ENCODE peak calls at places on chromosomes 6 and 20, in seven cellular contexts. One of them, this sample, is unnamed.
A peak's percentile ranks its signal among the peaks of the same experiment; 100 is the strongest.

GRCh38 chr20:45783656-45784294 is 7.9 kb downstream of the WFDC3 start:
- DNase-seq in foreskin fibroblast: no peak
- DNase-seq in GM10248: no peak
- DNase-seq in H9: no peak
- DNase-seq in tibial nerve: no peak
- DNase-seq in GM13977: no peak
- DNase-seq in PC-3: peak; percentile 66
- DNase-seq in this sample: no peak

GRCh38 chr20:973785-974194 is 28.3 kb downstream of the RSPO4 start:
- DNase-seq in GM10248: peak; percentile 72
- DNase-seq in H9: peak; percentile 66
- DNase-seq in GM13977: peak; percentile 77
- DNase-seq in foreskin fibroblast: peak; percentile 40
- DNase-seq in tibial nerve: no peak
- DNase-seq in PC-3: peak; percentile 51
- DNase-seq in this sample: peak; percentile 76

GRCh38 chr6:143329323-143329722 is 121.2 kb downstream of the ADAT2 start:
- DNase-seq in GM10248: no peak
- DNase-seq in H9: no peak
- DNase-seq in tibial nerve: no peak
- DNase-seq in PC-3: peak; percentile 52
- DNase-seq in foreskin fibroblast: no peak
- DNase-seq in GM13977: no peak
- DNase-seq in this sample: no peak

GRCh38 chr20:46581386-46581785 is 30.9 kb upstream of the OCSTAMP start:
- DNase-seq in PC-3: no peak
- DNase-seq in GM13977: no peak
- DNase-seq in foreskin fibroblast: no peak
- DNase-seq in tibial nerve: no peak
- DNase-seq in GM10248: no peak
- DNase-seq in H9: no peak
- DNase-seq in this sample: no peak

GRCh38 chr6:117303323-117303722 is 38.0 kb downstream of the VGLL2 start:
- DNase-seq in GM10248: no peak
- DNase-seq in foreskin fibroblast: no peak
- DNase-seq in tibial nerve: no peak
- DNase-seq in GM13977: no peak
- DNase-seq in PC-3: no peak
- DNase-seq in H9: no peak
- DNase-seq in this sample: no peak

GRCh38 chr6:166222631-166223030 is 55.0 kb upstream of the TBXT start:
- DNase-seq in GM10248: peak; percentile 3
- DNase-seq in H9: no peak
- DNase-seq in tibial nerve: no peak
- DNase-seq in foreskin fibroblast: no peak
- DNase-seq in GM13977: no peak
- DNase-seq in PC-3: no peak
- DNase-seq in this sample: no peak

GRCh38 chr6:137126875-137127485 is 46.5 kb downstream of the IL22RA2 start:
- DNase-seq in tibial nerve: no peak
- DNase-seq in PC-3: no peak
- DNase-seq in foreskin fibroblast: no peak
- DNase-seq in H9: no peak
- DNase-seq in GM13977: no peak
- DNase-seq in GM10248: no peak
- DNase-seq in this sample: no peak

GRCh38 chr6:134596191-134596590 is 278.3 kb upstream of the SGK1 start:
- DNase-seq in tibial nerve: no peak
- DNase-seq in GM10248: no peak
- DNase-seq in foreskin fibroblast: no peak
- DNase-seq in GM13977: no peak
- DNase-seq in H9: no peak
- DNase-seq in PC-3: no peak
- DNase-seq in this sample: no peak

GRCh38 chr20:13105864-13106457 is 97.2 kb downstream of the SPTLC3 start:
- DNase-seq in H9: no peak
- DNase-seq in GM10248: peak; percentile 35
- DNase-seq in tibial nerve: no peak
- DNase-seq in GM13977: peak; percentile 22
- DNase-seq in foreskin fibroblast: no peak
- DNase-seq in PC-3: peak; percentile 84
- DNase-seq in this sample: peak; percentile 35

GRCh38 chr20:64245746-64246595 is 9.6 kb upstream of the PCMTD2 start:
- DNase-seq in H9: peak; percentile 11
- DNase-seq in tibial nerve: no peak
- DNase-seq in PC-3: no peak
- DNase-seq in GM10248: no peak
- DNase-seq in GM13977: no peak
- DNase-seq in foreskin fibroblast: no peak
- DNase-seq in this sample: no peak

GRCh38 chr20:45407067-45407745 is 883 bp upstream of the DBNDD2 start:
- DNase-seq in GM13977: peak; percentile 33
- DNase-seq in foreskin fibroblast: no peak
- DNase-seq in tibial nerve: peak; percentile 26
- DNase-seq in H9: peak; percentile 52
- DNase-seq in GM10248: no peak
- DNase-seq in PC-3: no peak
- DNase-seq in this sample: no peak

GRCh38 chr6:38495922-38496635 is 143.7 kb downstream of the BTBD9 start:
- DNase-seq in GM13977: peak; percentile 21
- DNase-seq in tibial nerve: no peak
- DNase-seq in GM10248: peak; percentile 26
- DNase-seq in PC-3: no peak
- DNase-seq in H9: no peak
- DNase-seq in foreskin fibroblast: no peak
- DNase-seq in this sample: peak; percentile 13

GRCh38 chr6:114430534-114431124 is 87.8 kb upstream of the HS3ST5 start:
- DNase-seq in GM13977: no peak
- DNase-seq in PC-3: no peak
- DNase-seq in H9: no peak
- DNase-seq in foreskin fibroblast: no peak
- DNase-seq in GM10248: no peak
- DNase-seq in tibial nerve: no peak
- DNase-seq in this sample: no peak

GRCh38 chr20:62985089-62985778 is 21.5 kb downstream of the BHLHE23 start:
- DNase-seq in tibial nerve: no peak
- DNase-seq in foreskin fibroblast: no peak
- DNase-seq in GM10248: no peak
- DNase-seq in GM13977: no peak
- DNase-seq in H9: no peak
- DNase-seq in PC-3: no peak
- DNase-seq in this sample: no peak

GRCh38 chr20:31972481-31973386 is 4.8 kb downstream of the XKR7 start:
- DNase-seq in GM13977: no peak
- DNase-seq in PC-3: no peak
- DNase-seq in tibial nerve: no peak
- DNase-seq in H9: no peak
- DNase-seq in GM10248: no peak
- DNase-seq in foreskin fibroblast: no peak
- DNase-seq in this sample: no peak

GRCh38 chr6:138692058-138692977 is 81.3 kb upstream of the CCDC28A start:
- DNase-seq in tibial nerve: peak; percentile 63
- DNase-seq in GM13977: peak; percentile 95
- DNase-seq in PC-3: peak; percentile 56
- DNase-seq in GM10248: peak; percentile 90
- DNase-seq in foreskin fibroblast: peak; percentile 55
- DNase-seq in H9: peak; percentile 65
- DNase-seq in this sample: peak; percentile 96

GRCh38 chr6:6331393-6331792 is 10.9 kb upstream of the F13A1 start:
- DNase-seq in PC-3: no peak
- DNase-seq in GM13977: peak; percentile 70
- DNase-seq in GM10248: peak; percentile 66
- DNase-seq in foreskin fibroblast: no peak
- DNase-seq in tibial nerve: no peak
- DNase-seq in H9: no peak
- DNase-seq in this sample: peak; percentile 67

GRCh38 chr6:160882741-160883340 is 108.7 kb upstream of the MAP3K4 start:
- DNase-seq in H9: no peak
- DNase-seq in GM10248: no peak
- DNase-seq in foreskin fibroblast: no peak
- DNase-seq in GM13977: no peak
- DNase-seq in tibial nerve: no peak
- DNase-seq in PC-3: no peak
- DNase-seq in this sample: no peak

GRCh38 chr20:2631228-2631627 is 21.2 kb upstream of the NOP56 start:
- DNase-seq in PC-3: peak; percentile 31
- DNase-seq in H9: no peak
- DNase-seq in foreskin fibroblast: no peak
- DNase-seq in tibial nerve: no peak
- DNase-seq in GM13977: no peak
- DNase-seq in GM10248: no peak
- DNase-seq in this sample: no peak
- TF ChIP-seq CTCF in PC-3: peak; percentile 55
- TF ChIP-seq CTCF in H9: peak; percentile 47
- TF ChIP-seq CTCF in foreskin fibroblast: no peak
- TF ChIP-seq CTCF in tibial nerve: no peak
- TF ChIP-seq CTCF in GM13977: no peak
- TF ChIP-seq CTCF in GM10248: no peak
- TF ChIP-seq CTCF in this sample: no peak

DNA sequence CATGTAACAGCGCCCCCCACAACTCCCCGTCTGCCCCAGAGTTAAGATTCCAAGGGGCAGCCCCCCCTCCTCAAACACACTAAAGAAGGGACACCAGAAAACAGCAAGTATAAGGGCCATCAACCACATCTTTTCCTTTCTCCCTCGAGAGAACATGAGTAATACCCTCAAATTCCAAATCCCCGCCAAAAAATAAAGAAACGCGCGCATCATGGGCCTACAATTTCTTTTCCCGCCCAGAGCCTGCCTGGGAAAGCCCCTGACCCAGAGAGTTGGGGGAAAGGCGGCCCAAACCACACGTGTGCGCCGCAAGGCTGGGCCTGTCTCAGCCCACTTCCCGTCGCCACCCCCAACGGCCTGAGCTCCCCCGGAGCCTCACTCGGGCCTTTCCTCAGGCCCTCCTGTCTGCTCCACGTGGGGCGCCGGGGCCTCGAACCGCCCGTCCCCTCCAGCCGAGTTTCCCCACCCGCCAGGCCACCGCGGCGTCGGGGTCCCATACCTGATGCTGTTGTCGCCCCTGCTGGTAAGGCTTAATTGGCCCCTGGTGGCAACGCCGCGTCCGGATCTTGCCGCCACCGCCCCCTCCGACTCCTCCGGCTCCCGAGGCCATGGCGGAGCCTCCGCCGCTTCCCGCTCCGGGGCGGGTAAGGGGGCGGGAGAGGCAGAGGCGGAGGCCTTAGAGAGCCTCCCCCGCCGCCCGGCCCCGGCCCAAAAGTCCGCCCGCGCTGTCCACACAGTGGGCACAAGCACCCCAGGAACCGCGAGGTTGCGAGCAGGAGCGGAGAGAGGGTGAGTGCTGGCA is 746 bp downstream of the NUP153 start:
- DNase-seq in GM10248: peak; percentile 86
- DNase-seq in tibial nerve: peak; percentile 40
- DNase-seq in foreskin fibroblast: no peak
- DNase-seq in PC-3: peak; percentile 65
- DNase-seq in GM13977: peak; percentile 87
- DNase-seq in H9: peak; percentile 58
- DNase-seq in this sample: peak; percentile 87
- TF ChIP-seq CTCF in GM10248: peak; percentile 15
- TF ChIP-seq CTCF in tibial nerve: no peak
- TF ChIP-seq CTCF in foreskin fibroblast: no peak
- TF ChIP-seq CTCF in PC-3: peak; percentile 37
- TF ChIP-seq CTCF in GM13977: peak; percentile 27
- TF ChIP-seq CTCF in H9: peak; percentile 32
- TF ChIP-seq CTCF in this sample: no peak

GRCh38 chr6:110549277-110549676 is 72.9 kb upstream of the SLC22A16 start:
- DNase-seq in GM10248: no peak
- DNase-seq in H9: no peak
- DNase-seq in foreskin fibroblast: no peak
- DNase-seq in PC-3: no peak
- DNase-seq in tibial nerve: no peak
- DNase-seq in GM13977: no peak
- DNase-seq in this sample: no peak

GRCh38 chr6:110545081-110545872 is 68.9 kb upstream of the SLC22A16 start:
- DNase-seq in tibial nerve: no peak
- DNase-seq in GM13977: no peak
- DNase-seq in PC-3: peak; percentile 53
- DNase-seq in H9: no peak
- DNase-seq in GM10248: no peak
- DNase-seq in foreskin fibroblast: no peak
- DNase-seq in this sample: no peak

GRCh38 chr6:110550353-110550752 is 73.9 kb upstream of the SLC22A16 start:
- DNase-seq in tibial nerve: no peak
- DNase-seq in GM10248: no peak
- DNase-seq in GM13977: no peak
- DNase-seq in PC-3: no peak
- DNase-seq in foreskin fibroblast: no peak
- DNase-seq in H9: no peak
- DNase-seq in this sample: no peak

GRCh38 chr6:110548124-110548847 is 71.9 kb upstream of the SLC22A16 start:
- DNase-seq in GM13977: no peak
- DNase-seq in H9: no peak
- DNase-seq in PC-3: no peak
- DNase-seq in GM10248: no peak
- DNase-seq in tibial nerve: no peak
- DNase-seq in foreskin fibroblast: no peak
- DNase-seq in this sample: no peak

GRCh38 chr6:110547266-110547964 is 71.0 kb upstream of the SLC22A16 start:
- DNase-seq in GM10248: no peak
- DNase-seq in GM13977: no peak
- DNase-seq in foreskin fibroblast: peak; percentile 68
- DNase-seq in H9: no peak
- DNase-seq in tibial nerve: no peak
- DNase-seq in PC-3: peak; percentile 88
- DNase-seq in this sample: no peak
- TF ChIP-seq CTCF in GM10248: no peak
- TF ChIP-seq CTCF in GM13977: no peak
- TF ChIP-seq CTCF in foreskin fibroblast: no peak
- TF ChIP-seq CTCF in H9: no peak
- TF ChIP-seq CTCF in tibial nerve: no peak
- TF ChIP-seq CTCF in PC-3: no peak
- TF ChIP-seq CTCF in this sample: no peak

DNA sequence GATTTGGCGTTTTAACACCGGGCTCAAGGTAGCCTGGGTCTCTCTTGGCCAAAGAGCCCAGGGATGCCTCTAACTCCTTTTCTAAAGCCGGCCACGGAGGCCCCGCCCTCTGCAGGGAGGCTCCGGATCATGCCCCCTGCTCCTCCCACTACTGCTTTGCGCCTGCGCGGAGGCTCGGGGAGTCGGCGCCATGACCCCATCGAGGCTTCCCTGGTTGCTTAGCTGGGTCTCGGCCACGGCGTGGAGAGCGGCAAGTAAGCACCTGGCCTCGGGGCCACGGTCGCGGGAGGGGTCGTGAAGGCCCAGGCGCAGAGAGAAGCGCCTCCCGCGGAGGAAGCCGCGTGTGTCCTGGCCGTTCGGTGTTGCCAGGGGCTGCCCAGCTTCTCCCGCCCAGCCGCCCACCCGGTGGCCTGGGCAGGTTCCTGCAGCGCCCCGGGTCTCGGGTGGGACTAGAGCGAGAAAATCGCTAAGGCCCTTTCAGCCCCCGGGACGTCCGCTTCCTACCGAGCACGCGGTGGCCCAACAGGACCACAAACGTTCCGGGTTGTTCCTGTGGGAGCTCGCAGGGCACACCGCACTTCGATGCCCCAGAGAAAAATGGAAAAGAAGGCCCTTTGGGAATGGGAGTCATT is at the start of gene SDHAF4:
- DNase-seq in GM13977: peak; percentile 95
- DNase-seq in tibial nerve: peak; percentile 89
- DNase-seq in PC-3: peak; percentile 84
- DNase-seq in H9: peak; percentile 94
- DNase-seq in foreskin fibroblast: peak; percentile 79
- DNase-seq in GM10248: peak; percentile 98
- DNase-seq in this sample: peak; percentile 96
- TF ChIP-seq CTCF in GM13977: no peak
- TF ChIP-seq CTCF in tibial nerve: peak; percentile 26
- TF ChIP-seq CTCF in PC-3: no peak
- TF ChIP-seq CTCF in H9: no peak
- TF ChIP-seq CTCF in foreskin fibroblast: no peak
- TF ChIP-seq CTCF in GM10248: no peak
- TF ChIP-seq CTCF in this sample: no peak